ENCODE peak calls at places on chromosomes 5 and 9, in six cellular contexts. T, P, J, F, R and I are unnamed samples.
A peak's percentile ranks its signal among the peaks of the same experiment; 100 is the strongest.

GRCh38 chr5:167406503-167406902 is 884.9 kb upstream of the WWC1 start:
- DNase-seq in F (no peak), P (no peak), T (no peak), J (no peak), R (no peak), I (no peak)

GRCh38 chr9:112091805-112092204 is 83.3 kb downstream of the SUSD1 start:
- DNase-seq in T (no peak), J (peak; percentile 23), R (no peak), F (no peak), P (no peak), I (no peak)

GRCh38 chr5:181181650-181182565 is 23.1 kb downstream of the TRIM7 start:
- DNase-seq in R (peak; percentile 77), T (no peak), J (peak; percentile 71), F (peak; percentile 64), P (peak; percentile 77), I (peak; percentile 51)

GRCh38 chr5:82354543-82354942 is 76.4 kb upstream of the RPS23 start:
- DNase-seq in P (no peak), F (no peak), T (no peak), R (no peak), J (no peak), I (no peak)

GRCh38 chr9:110399983-110400382 is 62.3 kb upstream of the TXNDC8 start:
- DNase-seq in F (no peak), J (no peak), P (no peak), T (no peak), R (no peak), I (no peak)

GRCh38 chr5:16589658-16590057 is 27.1 kb downstream of the RETREG1 start:
- DNase-seq in J (no peak), T (no peak), P (no peak), F (no peak), R (no peak), I (no peak)

GRCh38 chr5:8333977-8334376 is 465.0 kb downstream of the MTRR start:
- DNase-seq in F (no peak), T (no peak), J (no peak), P (no peak), R (no peak), I (no peak)

GRCh38 chr9:116080561-116080960 is 73.0 kb upstream of the PAPPA start:
- DNase-seq in F (no peak), P (no peak), J (no peak), T (no peak), R (no peak), I (no peak)

GRCh38 chr5:133295520-133295919 is 243.7 kb downstream of the HSPA4 start:
- DNase-seq in F (no peak), R (no peak), T (no peak), P (no peak), J (no peak), I (no peak)

GRCh38 chr9:133509179-133510083 is 15.3 kb downstream of the MYMK start:
- DNase-seq in F (peak; percentile 17), P (no peak), R (peak; percentile 48), J (no peak), T (no peak), I (no peak)

DNA sequence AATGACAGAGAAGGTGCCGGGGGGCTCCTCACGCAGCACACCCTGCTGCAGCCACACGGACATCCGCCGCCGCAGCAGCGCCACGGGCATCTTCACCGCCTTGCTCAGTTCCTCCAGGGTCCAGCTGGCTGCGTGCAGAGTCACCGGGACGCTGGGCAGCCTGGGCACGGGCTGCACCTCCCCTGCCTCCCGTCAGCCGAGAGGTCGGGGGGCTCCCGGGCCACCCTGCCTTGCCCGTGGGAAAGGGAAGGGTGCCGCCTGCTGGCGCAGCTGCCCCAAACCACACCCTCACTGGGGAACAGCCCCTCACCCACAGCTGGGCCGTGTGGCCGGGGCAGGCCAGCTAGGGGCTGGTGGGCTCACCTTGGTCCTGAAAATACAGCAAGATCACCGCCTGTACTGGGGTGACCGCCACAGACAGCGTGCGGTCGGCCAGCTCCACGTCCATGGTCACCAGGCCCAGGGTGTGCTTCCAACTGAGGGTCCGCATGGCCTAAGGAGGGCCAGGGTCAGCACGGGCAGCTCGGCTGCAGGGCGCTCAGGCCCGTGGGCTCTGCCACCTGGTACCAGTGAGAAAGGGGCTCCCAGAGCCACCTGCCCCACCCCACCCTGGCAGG is 3.6 kb upstream of the TMEM210 start:
- DNase-seq in T (no peak), F (no peak), P (no peak), R (no peak), J (no peak), I (no peak)
- TF ChIP-seq CTCF in T (no peak), F (peak; percentile 25), P (no peak), R (peak; percentile 26), J (no peak), I (no peak)

GRCh38 chr5:124477577-124477976 is 268.9 kb downstream of the ZNF608 start:
- DNase-seq in F (no peak), P (no peak), R (no peak), J (no peak), T (no peak), I (no peak)
- TF ChIP-seq CTCF in F (no peak), P (no peak), R (no peak), J (no peak), T (no peak), I (no peak)

DNA sequence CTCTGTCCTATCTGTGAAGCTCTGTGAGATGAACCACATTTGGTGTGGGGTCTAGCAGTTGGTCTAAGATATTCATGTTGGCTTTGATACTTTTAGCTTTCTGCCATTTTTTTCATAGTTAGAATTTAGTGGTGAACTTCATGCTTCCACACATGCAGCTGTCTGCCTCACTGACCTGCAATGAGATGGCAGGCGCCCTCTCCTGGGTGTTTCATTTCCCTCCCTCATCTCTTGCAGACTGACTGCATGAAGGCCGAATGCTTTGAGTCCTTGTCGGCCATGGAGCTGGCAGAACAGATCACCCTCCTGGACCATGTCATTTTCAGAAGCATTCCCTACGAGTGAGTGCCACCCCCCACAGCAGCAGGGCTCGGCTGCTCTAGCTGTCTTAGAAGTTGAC is 26.1 kb upstream of the CKMT2 start:
- DNase-seq in F (peak; percentile 20), P (no peak), J (no peak), T (no peak), R (no peak), I (no peak)
- TF ChIP-seq CTCF in F (peak; percentile 42), P (no peak), J (no peak), T (no peak), R (no peak), I (no peak)

DNA sequence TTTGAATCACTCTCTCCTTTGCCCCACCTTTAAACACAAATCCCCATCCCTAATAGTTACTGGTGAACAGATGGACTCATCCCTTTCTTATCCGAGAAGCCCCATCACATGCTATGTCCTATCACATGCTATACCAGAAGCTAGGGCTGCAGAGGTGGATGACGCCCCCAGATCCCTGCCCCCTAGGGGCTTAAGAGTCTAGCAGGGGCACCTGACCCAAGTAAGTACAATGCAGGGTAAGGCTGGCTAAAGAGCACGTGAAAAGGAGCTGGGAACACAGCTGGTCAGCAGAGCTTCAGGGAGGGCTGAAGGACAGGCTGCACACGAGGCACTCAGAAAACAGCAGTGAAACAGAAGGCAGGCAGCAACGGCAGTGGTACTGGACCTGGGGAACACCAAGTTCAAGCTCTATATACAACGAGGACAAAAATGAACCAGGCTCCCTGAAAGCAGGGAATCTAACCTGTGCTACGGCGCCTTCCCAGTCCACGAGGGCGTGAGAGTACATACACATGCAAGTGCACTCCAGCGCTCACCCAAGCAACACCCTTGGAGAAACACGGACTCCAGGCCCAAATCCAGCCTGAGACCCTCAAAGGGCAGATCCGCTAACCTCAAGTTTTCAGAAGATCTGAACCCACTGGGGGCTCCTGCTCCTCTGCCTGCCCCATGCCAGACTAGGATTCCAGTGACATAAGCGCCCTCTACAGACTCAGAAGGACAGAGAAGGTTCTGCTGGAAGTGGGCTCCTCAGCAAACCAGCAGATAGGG is 57.5 kb downstream of the PSMB7 start:
- DNase-seq in F (no peak), T (no peak), R (no peak), J (no peak), P (no peak), I (no peak)
- TF ChIP-seq CTCF in F (peak; percentile 5), T (no peak), R (no peak), J (no peak), P (no peak), I (no peak)